ENCODE peak calls at places on chromosomes 2 and 18, in eight cellular contexts. C, Q, Z, R, O, D, E and J are unnamed samples. For H3K79me2, the result is how much of the 10 kb centered on the place peaks cover.

GRCh38 chr18:67951166-67951565 is 434.6 kb upstream of the DSEL start:
- DNase-seq in C (no peak), Q (no peak), Z (no peak), R (no peak), O (peak), D (no peak), E (no peak), J (no peak)

GRCh38 chr2:7649461-7650228 is 732.4 kb downstream of the RNF144A start:
- DNase-seq in C (no peak), Q (no peak), Z (no peak), R (no peak), O (no peak), D (no peak), E (no peak), J (no peak)

GRCh38 chr18:49725809-49726514 is 87.4 kb downstream of the ACAA2 start:
- DNase-seq in C (peak), Q (peak), Z (peak), R (peak), O (peak), D (peak), E (no peak), J (no peak)

GRCh38 chr2:46003912-46004473 is 293.2 kb upstream of the EPAS1 start:
- DNase-seq in C (no peak), Q (no peak), Z (no peak), R (no peak), O (no peak), D (no peak), E (no peak), J (no peak)

GRCh38 chr2:158667567-158667966 is 127.5 kb upstream of the DAPL1 start:
- DNase-seq in C (no peak), Q (no peak), Z (no peak), R (no peak), O (peak), D (no peak), E (no peak), J (no peak)

GRCh38 chr2:39119732-39120520 is 925 bp downstream of the SOS1 start:
- DNase-seq in C (no peak), Q (peak), Z (peak), R (peak), O (peak), D (peak), E (peak), J (peak)

GRCh38 chr18:39841133-39842041 is 2113.6 kb upstream of the PIK3C3 start:
- DNase-seq in C (peak), Q (peak), Z (peak), R (peak), O (peak), D (peak), E (no peak), J (no peak)

GRCh38 chr2:104702451-104702850 is 151.5 kb upstream of the POU3F3 start:
- DNase-seq in C (no peak), Q (peak), Z (peak), R (peak), O (no peak), D (no peak), E (no peak), J (no peak)

GRCh38 chr18:73283788-73284187 is 416.0 kb upstream of the NETO1 start:
- DNase-seq in C (no peak), Q (no peak), Z (no peak), R (no peak), O (peak), D (no peak), E (no peak), J (no peak)

GRCh38 chr2:28004086-28004485 is 113.6 kb downstream of the BABAM2 start:
- DNase-seq in C (no peak), Q (no peak), Z (no peak), R (no peak), O (peak), D (no peak), E (peak), J (no peak)

GRCh38 chr2:218897394-218898108 is 16.9 kb downstream of the WNT10A start:
- DNase-seq in C (no peak), Q (no peak), Z (peak), R (peak), O (no peak), D (no peak), E (peak), J (no peak)

GRCh38 chr2:54631755-54632154 is 91.7 kb upstream of the EML6 start:
- DNase-seq in C (no peak), Q (no peak), Z (no peak), R (no peak), O (no peak), D (no peak), E (no peak), J (no peak)

GRCh38 chr2:32926708-32927084 is 20.1 kb upstream of the LTBP1 start:
- DNase-seq in C (no peak), Q (peak), Z (peak), R (no peak), O (peak), D (peak), E (no peak), J (peak)

GRCh38 chr2:15941970-15942710 is 1.8 kb downstream of the MYCN start:
- DNase-seq in C (no peak), Q (peak), Z (peak), R (peak), O (no peak), D (peak), E (no peak), J (no peak)

GRCh38 chr18:57836557-57836956 is 33.4 kb upstream of the ATP8B1 start:
- DNase-seq in C (no peak), Q (no peak), Z (no peak), R (no peak), O (no peak), D (no peak), E (no peak), J (no peak)

GRCh38 chr2:105102963-105103421 is 65.1 kb downstream of the MRPS9 start:
- DNase-seq in C (peak), Q (peak), Z (peak), R (no peak), O (peak), D (no peak), E (no peak), J (no peak)

GRCh38 chr2:190618030-190618429 is 30.9 kb upstream of the NAB1 start:
- DNase-seq in C (no peak), Q (no peak), Z (no peak), R (no peak), O (no peak), D (peak), E (no peak), J (no peak)

GRCh38 chr2:15506231-15506819 is 54.8 kb downstream of the NBAS start:
- DNase-seq in C (no peak), Q (no peak), Z (no peak), R (no peak), O (peak), D (no peak), E (no peak), J (no peak)

GRCh38 chr2:11444737-11445136 is 21.2 kb downstream of the E2F6 start:
- DNase-seq in C (no peak), Q (no peak), Z (no peak), R (no peak), O (no peak), D (no peak), E (no peak), J (no peak)

GRCh38 chr18:6487968-6488367 is 73.3 kb upstream of the L3MBTL4 start:
- DNase-seq in C (no peak), Q (peak), Z (no peak), R (no peak), O (peak), D (no peak), E (no peak), J (no peak)

GRCh38 chr2:974454-974853 is 23.8 kb downstream of the SNTG2 start:
- DNase-seq in C (no peak), Q (no peak), Z (no peak), R (no peak), O (no peak), D (no peak), E (no peak), J (no peak)

GRCh38 chr2:11805920-11806319 is 59.5 kb downstream of the LPIN1 start:
- DNase-seq in C (no peak), Q (no peak), Z (no peak), R (no peak), O (no peak), D (no peak), E (no peak), J (no peak)

GRCh38 chr2:238441262-238442114 is 14.8 kb downstream of the ASB1 start:
- DNase-seq in C (no peak), Q (no peak), Z (no peak), R (peak), O (no peak), D (no peak), E (no peak), J (no peak)

DNA sequence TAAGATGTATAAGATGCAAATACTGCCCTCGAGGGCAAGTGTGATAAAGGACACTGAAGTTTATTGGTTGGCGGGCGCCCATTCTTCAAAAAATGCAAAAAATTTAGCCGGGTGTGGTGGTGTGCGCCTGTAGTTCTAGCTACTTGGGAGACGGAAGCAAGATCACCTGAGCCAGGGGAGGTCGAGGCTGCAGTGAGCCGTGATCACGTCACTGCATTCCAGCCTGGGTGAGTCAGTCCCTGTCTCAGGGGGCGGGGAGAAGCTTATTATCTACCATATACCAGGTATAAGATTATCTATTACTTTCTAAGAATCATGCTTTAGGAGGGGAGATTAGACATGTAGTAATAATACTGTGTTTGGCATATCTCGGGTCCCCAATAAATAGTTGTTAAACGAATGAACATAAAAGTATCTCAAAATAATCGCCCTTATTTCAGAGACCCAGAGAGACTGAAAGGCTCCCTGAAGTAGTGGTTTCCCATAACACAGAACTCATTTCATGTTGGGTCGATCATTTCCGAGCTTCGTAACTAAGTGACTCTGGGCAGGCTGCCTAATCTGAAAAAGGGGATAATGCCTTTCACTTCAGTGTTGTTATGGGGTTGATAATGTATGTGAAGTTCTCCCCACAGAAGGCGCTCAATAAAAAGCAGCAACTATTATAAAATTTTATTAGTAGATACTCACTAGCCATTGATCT is 1.2 kb upstream of the SELENOI start:
- DNase-seq in C (peak), Q (peak), Z (peak), R (no peak), O (peak), D (peak), E (no peak), J (no peak)
- H3K79me2 ChIP-seq in C (half or more), Q (under half), Z (half or more), R (half or more), O (half or more), D (under half), E (half or more), J (half or more)

GRCh38 chr2:194182888-194183287 is 1474.1 kb upstream of the SLC39A10 start:
- DNase-seq in C (no peak), Q (no peak), Z (no peak), R (no peak), O (no peak), D (no peak), E (no peak), J (no peak)
- H3K4me3 ChIP-seq in C (no peak), Q (no peak), Z (no peak), R (no peak), O (no peak), D (no peak), E (no peak), J (no peak)

GRCh38 chr2:234754126-234754525 is 197.7 kb upstream of the SH3BP4 start:
- DNase-seq in C (no peak), Q (no peak), Z (no peak), R (no peak), O (no peak), D (no peak), E (no peak), J (no peak)

GRCh38 chr2:234753701-234754100 is 198.1 kb upstream of the SH3BP4 start:
- DNase-seq in C (no peak), Q (no peak), Z (no peak), R (no peak), O (no peak), D (no peak), E (no peak), J (no peak)

GRCh38 chr2:234747833-234748559 is 203.8 kb upstream of the SH3BP4 start:
- DNase-seq in C (no peak), Q (no peak), Z (no peak), R (no peak), O (no peak), D (no peak), E (no peak), J (no peak)

GRCh38 chr2:234747032-234747431 is 204.8 kb upstream of the SH3BP4 start:
- DNase-seq in C (no peak), Q (no peak), Z (no peak), R (no peak), O (no peak), D (no peak), E (no peak), J (no peak)

DNA sequence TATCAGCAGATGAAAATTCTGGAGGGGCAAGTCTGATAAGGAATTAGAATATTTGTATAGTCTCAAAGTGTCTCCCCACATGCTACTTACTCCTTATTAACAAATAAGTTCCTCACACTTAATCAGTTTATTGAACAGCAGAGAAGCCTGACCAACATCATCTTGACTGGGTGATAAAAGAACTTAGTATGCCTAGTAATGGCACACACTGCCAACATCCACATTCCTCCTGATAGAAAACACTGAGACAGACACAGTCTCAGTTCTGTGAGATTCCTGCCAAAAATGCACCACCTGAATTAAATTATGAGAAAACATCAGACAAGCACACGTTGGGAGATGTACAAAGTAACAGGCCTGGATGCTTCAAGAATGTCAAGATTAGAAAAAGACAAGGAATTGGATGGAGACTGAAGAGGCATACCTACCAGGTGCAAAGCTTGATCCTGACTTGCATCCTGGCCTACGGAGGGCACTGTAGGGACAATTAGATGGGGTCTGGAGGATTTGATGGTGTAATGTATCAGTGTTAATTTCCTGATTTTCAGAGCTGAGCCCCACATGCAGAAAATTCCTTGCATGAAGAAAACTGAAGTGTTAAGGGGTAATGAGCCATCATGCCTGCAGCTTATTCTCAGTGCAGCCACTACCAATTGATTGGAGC is 200.4 kb upstream of the SH3BP4 start:
- DNase-seq in C (no peak), Q (peak), Z (no peak), R (no peak), O (no peak), D (no peak), E (no peak), J (no peak)
- TF ChIP-seq EZH2phosphoT487 in C (no peak), Q (no peak), Z (no peak), R (no peak), O (no peak), D (no peak), E (no peak), J (no peak)

GRCh38 chr2:31078579-31079105 is 59.6 kb downstream of the GALNT14 start:
- DNase-seq in C (no peak), Q (no peak), Z (no peak), R (no peak), O (no peak), D (no peak), E (no peak), J (no peak)
- H3K79me2 ChIP-seq in C (under half), Q (under half), Z (under half), R (under half), O (under half), D (under half), E (under half), J (under half)